ENCODE peak calls at places on chromosomes 6 and 20, in four cellular contexts. F is H9, G is HAP-1, I is aorta. S is an unnamed sample. For H3K4me1, the result is how much of the 10 kb centered on the place peaks cover.

GRCh38 chr6:235763-236360 is 56.4 kb upstream of the DUSP22 start:
- DNase-seq in F (no peak), I (no peak), G (no peak), S (no peak)

GRCh38 chr6:148457137-148457842 is 114.7 kb downstream of the SASH1 start:
- DNase-seq in I (no peak), F (no peak), G (no peak), S (no peak)

GRCh38 chr6:148223424-148223842 is 119.2 kb upstream of the SASH1 start:
- DNase-seq in G (no peak), F (no peak), I (no peak), S (no peak)

GRCh38 chr6:31474871-31475286 is 23.1 kb upstream of the MICB start:
- DNase-seq in F (peak), I (no peak), G (no peak), S (no peak)

GRCh38 chr6:121615493-121615892 is 180.0 kb downstream of the GJA1 start:
- DNase-seq in G (no peak), I (no peak), F (no peak), S (no peak)

GRCh38 chr6:148747145-148747492 is 289 bp downstream of the UST start:
- DNase-seq in G (no peak), F (no peak), I (peak), S (no peak)

GRCh38 chr6:40585218-40585617 is 1.9 kb downstream of the LRFN2 start:
- DNase-seq in G (no peak), I (no peak), F (no peak), S (no peak)

GRCh38 chr6:106159531-106159940 is 73.4 kb downstream of the PRDM1 start:
- DNase-seq in I (no peak), F (no peak), G (no peak), S (no peak)

GRCh38 chr20:2507875-2508630 is 662 bp downstream of the ZNF343 start:
- DNase-seq in I (no peak), G (no peak), F (no peak), S (no peak)

DNA sequence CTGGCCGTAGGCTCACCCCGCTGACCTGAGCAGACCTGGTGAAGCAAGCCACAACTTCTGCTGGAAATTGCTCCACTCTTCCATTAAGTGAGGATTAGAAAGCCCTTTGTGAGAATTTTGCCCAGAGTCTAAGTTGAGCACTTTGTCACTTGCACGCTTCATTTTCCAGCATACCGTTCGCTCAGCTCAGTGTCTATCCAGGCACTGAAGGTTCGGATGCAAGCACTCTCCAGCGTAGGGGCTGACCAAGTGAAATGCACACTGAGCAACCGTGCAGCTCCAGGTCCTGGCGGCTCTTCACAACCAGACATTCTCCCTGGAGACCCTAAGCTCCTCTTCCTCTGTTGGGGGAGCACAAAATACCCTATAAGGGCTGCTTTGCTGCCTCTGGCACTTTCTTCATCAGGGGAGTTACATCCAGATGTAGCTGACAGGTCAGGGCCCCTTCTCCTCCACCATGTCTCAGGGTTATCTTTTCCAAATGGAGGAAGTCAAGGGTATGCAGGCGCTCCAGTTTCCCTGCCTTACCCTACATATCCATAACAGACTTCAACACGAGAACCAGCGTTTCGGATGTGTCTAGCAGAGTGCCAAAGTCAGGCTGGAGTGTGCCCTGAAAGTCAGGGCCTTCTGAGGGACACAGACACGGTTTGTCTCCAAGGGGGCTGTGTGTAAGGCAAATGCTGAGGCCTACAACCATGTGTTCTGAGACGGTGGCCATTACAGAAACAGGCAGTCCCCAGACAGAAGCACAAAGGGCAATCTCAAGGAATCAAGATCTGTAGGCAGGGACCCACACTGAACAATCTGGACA is 146.7 kb upstream of the AFDN start:
- DNase-seq in I (no peak), G (no peak), F (no peak), S (no peak)
- H3K4me1 ChIP-seq in I (under half), G (under half), F (under half), S (under half)

GRCh38 chr6:163423696-163424095 is 9.2 kb downstream of the QKI start:
- DNase-seq in G (no peak), I (no peak), F (no peak), S (no peak)
- H3K4me1 ChIP-seq in G (under half), I (under half), F (under half), S (under half)

GRCh38 chr20:50306478-50307423 is 116.1 kb downstream of the CEBPB start:
- DNase-seq in G (no peak), F (no peak), I (peak), S (no peak)

GRCh38 chr20:50309280-50309763 is 118.7 kb downstream of the CEBPB start:
- DNase-seq in G (no peak), F (no peak), I (no peak), S (no peak)

GRCh38 chr20:50309764-50310672 is 119.4 kb downstream of the CEBPB start:
- DNase-seq in I (peak), G (no peak), F (no peak), S (no peak)

GRCh38 chr20:50308513-50309279 is 118.1 kb downstream of the CEBPB start:
- DNase-seq in G (no peak), F (peak), I (peak), S (no peak)

GRCh38 chr20:50308166-50308512 is 117.5 kb downstream of the CEBPB start:
- DNase-seq in I (no peak), G (peak), F (no peak), S (no peak)
- H3K4me1 ChIP-seq in I (under half), G (under half), F (under half), S (under half)

GRCh38 chr6:2942916-2943563 is 28.3 kb downstream of the SERPINB6 start:
- DNase-seq in F (no peak), G (no peak), I (no peak), S (no peak)

GRCh38 chr6:2940010-2940850 is 31.1 kb downstream of the SERPINB6 start:
- DNase-seq in I (no peak), F (no peak), G (no peak), S (no peak)

GRCh38 chr6:2938632-2939083 is 32.7 kb downstream of the SERPINB6 start:
- DNase-seq in I (no peak), G (no peak), F (no peak), S (no peak)

GRCh38 chr6:2939315-2940009 is 31.9 kb downstream of the SERPINB6 start:
- DNase-seq in I (no peak), F (no peak), G (no peak), S (no peak)

GRCh38 chr6:2940851-2941250 is 30.5 kb downstream of the SERPINB6 start:
- DNase-seq in G (no peak), F (no peak), I (no peak), S (no peak)
- H3K4me1 ChIP-seq in G (under half), F (under half), I (under half), S (under half)

GRCh38 chr20:62482970-62483369 is 7.2 kb upstream of the GATA5 start:
- DNase-seq in F (no peak), G (no peak), I (no peak), S (no peak)

GRCh38 chr20:62485062-62485700 is 9.4 kb upstream of the GATA5 start:
- DNase-seq in F (no peak), G (no peak), I (no peak), S (no peak)

GRCh38 chr20:62483613-62484468 is 8.0 kb upstream of the GATA5 start:
- DNase-seq in F (no peak), I (no peak), G (no peak), S (no peak)

GRCh38 chr20:62485701-62486089 is 9.9 kb upstream of the GATA5 start:
- DNase-seq in I (no peak), G (no peak), F (no peak), S (no peak)

DNA sequence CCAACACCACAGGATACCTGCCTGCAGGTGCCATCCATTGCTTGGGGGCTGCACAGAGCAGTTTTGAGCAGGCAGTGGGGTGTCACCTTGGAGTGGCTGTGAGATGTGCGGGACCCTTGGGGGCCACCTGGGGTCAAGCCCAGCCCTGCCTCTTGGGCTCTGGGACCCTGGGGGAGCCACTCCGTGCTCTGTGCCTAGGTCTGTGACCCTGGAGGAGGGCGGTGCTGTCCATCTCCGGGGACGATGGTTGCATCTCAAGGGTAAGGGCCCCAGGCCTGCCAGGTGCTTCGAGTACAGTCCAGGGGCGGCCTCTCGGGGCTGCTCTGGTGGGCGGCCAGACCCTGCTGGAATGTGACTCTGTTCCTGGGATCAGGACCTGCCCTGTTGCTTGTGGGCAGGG is 8.7 kb upstream of the GATA5 start:
- DNase-seq in F (no peak), I (no peak), G (no peak), S (no peak)
- H3K4me1 ChIP-seq in F (under half), I (under half), G (under half), S (under half)

GRCh38 chr20:48284837-48285236 is 499.6 kb upstream of the SULF2 start:
- DNase-seq in F (no peak), I (no peak), G (no peak), S (no peak)
- H3K4me1 ChIP-seq in F (under half), I (under half), G (under half), S (under half)

GRCh38 chr6:152981989-152982767 is 663 bp downstream of the FBXO5 start:
- DNase-seq in F (peak), G (peak), I (no peak), S (no peak)
- H3K4me1 ChIP-seq in F (under half), G (under half), I (under half), S (under half)

GRCh38 chr20:49674383-49675352 is 39.0 kb downstream of the B4GALT5 start:
- DNase-seq in I (no peak), F (no peak), G (peak), S (no peak)

GRCh38 chr20:49671429-49671828 is 42.2 kb downstream of the B4GALT5 start:
- DNase-seq in G (no peak), F (no peak), I (no peak), S (no peak)

GRCh38 chr20:49675368-49676151 is 38.1 kb downstream of the B4GALT5 start:
- DNase-seq in I (no peak), F (no peak), G (no peak), S (no peak)

GRCh38 chr20:49669601-49670189 is 44.0 kb downstream of the B4GALT5 start:
- DNase-seq in F (no peak), I (no peak), G (no peak), S (no peak)

DNA sequence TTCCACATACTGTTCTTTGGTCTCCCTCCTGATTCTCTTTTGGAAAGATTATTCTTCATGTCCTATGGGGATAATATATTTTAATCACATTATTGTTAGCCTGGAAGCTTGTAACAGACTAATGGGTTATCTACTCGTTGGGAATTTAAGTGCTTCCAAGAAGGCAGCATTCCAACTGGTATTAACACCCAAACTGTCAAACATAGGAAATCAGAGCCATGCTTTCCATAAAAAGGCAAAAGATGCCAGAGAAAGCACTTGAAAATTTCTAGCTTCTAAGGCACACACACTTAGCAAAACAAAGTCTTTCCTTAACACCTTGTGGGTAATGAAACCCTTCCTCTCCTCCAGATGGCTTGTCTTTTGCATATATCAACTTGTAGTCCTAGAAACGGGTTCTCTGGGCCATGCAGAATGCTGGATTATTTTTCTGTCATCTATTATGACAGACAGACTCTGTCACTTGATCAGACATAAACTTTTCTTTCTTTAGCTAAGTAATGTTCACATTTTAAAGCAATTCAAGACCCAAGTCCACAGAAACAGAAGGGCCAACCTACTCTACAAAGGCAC is 41.5 kb downstream of the B4GALT5 start:
- DNase-seq in I (no peak), F (no peak), G (peak), S (no peak)
- H3K4me1 ChIP-seq in I (under half), F (under half), G (half or more), S (under half)

GRCh38 chr6:53336070-53336469 is 12.7 kb downstream of the ELOVL5 start:
- DNase-seq in F (no peak), I (no peak), G (no peak), S (no peak)
- H3K4me1 ChIP-seq in F (under half), I (under half), G (under half), S (under half)

GRCh38 chr20:62021794-62022419 is 43.8 kb downstream of the TAF4 start:
- DNase-seq in G (no peak), I (peak), F (no peak), S (no peak)
- H3K4me1 ChIP-seq in G (under half), I (under half), F (under half), S (under half)